ENCODE peak calls at places on chromosomes 11 and 22, in four cellular contexts. P, Q, W and T are unnamed samples.

GRCh38 chr11:12185914-12186313 is 75.5 kb downstream of the MICAL2 start:
- DNase-seq in P (no peak), Q (no peak), W (no peak), T (no peak)

GRCh38 chr11:4448995-4449394 is at the start of gene OR52K2:
- DNase-seq in P (no peak), Q (no peak), W (no peak), T (no peak)

GRCh38 chr11:19441752-19442553 is 201.2 kb upstream of the E2F8 start:
- DNase-seq in P (peak), Q (peak), W (no peak), T (peak)

GRCh38 chr11:64687641-64688533 is 35.1 kb downstream of the NRXN2 start:
- DNase-seq in P (no peak), Q (no peak), W (no peak), T (peak)

GRCh38 chr11:70263363-70263762 is 7.1 kb upstream of the PPFIA1 start:
- DNase-seq in P (no peak), Q (no peak), W (no peak), T (no peak)

GRCh38 chr11:106697058-106697457 is 321.2 kb downstream of the GUCY1A2 start:
- DNase-seq in P (no peak), Q (no peak), W (no peak), T (no peak)

GRCh38 chr22:48104786-48105185 is 1342.3 kb downstream of the TBC1D22A start:
- DNase-seq in P (no peak), Q (no peak), W (no peak), T (no peak)

GRCh38 chr22:32702421-32702820 is 99.1 kb upstream of the TIMP3 start:
- DNase-seq in P (no peak), Q (no peak), W (no peak), T (no peak)

GRCh38 chr11:36306888-36307287 is 10.8 kb downstream of the PRR5L start:
- DNase-seq in P (peak), Q (no peak), W (peak), T (no peak)

GRCh38 chr11:65471410-65471762 is 27.5 kb upstream of the MALAT1 start:
- DNase-seq in P (peak), Q (no peak), W (peak), T (no peak)

GRCh38 chr11:9489366-9489765 is 28.6 kb downstream of the ZNF143 start:
- DNase-seq in P (no peak), Q (no peak), W (no peak), T (no peak)

GRCh38 chr11:13009921-13010736 is 1.0 kb downstream of the RASSF10 start:
- DNase-seq in P (no peak), Q (no peak), W (no peak), T (no peak)

GRCh38 chr11:32830413-32830738 is 649 bp downstream of the PRRG4 start:
- DNase-seq in P (no peak), Q (no peak), W (peak), T (peak)

GRCh38 chr11:72759468-72759867 is 7.3 kb upstream of the ARAP1 start:
- DNase-seq in P (no peak), Q (no peak), W (no peak), T (no peak)

GRCh38 chr11:12094872-12095800 is 15.3 kb upstream of the MICAL2 start:
- DNase-seq in P (peak), Q (no peak), W (no peak), T (no peak)

GRCh38 chr22:26914786-26915185 is 257.4 kb downstream of the MIAT start:
- DNase-seq in P (no peak), Q (no peak), W (no peak), T (no peak)

GRCh38 chr11:59918987-59919589 is 19.1 kb upstream of the OOSP1 start:
- DNase-seq in P (peak), Q (no peak), W (peak), T (peak)

GRCh38 chr11:88051386-88051785 is 123.9 kb downstream of the RAB38 start:
- DNase-seq in P (no peak), Q (no peak), W (peak), T (no peak)

GRCh38 chr11:38143852-38144251 is 1545.8 kb upstream of the RAG2 start:
- DNase-seq in P (no peak), Q (no peak), W (no peak), T (no peak)

GRCh38 chr11:75582935-75583709 is 21.1 kb downstream of the SERPINH1 start:
- DNase-seq in P (peak), Q (no peak), W (no peak), T (peak)

DNA sequence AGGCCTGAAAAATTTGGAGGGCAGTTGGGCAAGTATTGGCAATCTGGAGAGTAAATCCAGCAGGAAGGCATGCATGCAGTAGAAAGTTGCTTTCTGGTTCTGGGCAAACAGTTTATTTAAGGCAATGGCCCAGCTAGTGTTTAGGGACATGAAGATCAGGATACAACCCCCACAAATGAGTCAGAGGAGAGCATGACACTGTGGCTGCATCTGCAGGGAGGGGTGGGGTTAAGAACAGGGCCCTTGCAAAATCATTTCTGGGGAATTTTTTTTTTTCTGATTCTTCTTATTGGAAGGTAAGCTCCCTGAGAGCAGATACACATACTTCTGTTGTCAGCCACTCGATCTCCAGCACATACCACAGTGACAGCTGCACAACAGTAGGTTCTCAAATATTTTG is 61.1 kb downstream of the FDX1 start:
- DNase-seq in P (peak), Q (no peak), W (no peak), T (no peak)
- TF ChIP-seq TARDBP in P (no peak), Q (no peak), W (no peak), T (no peak)

GRCh38 chr11:120785576-120785975 is 238.3 kb upstream of the TBCEL start:
- DNase-seq in P (no peak), Q (no peak), W (no peak), T (no peak)
- TF ChIP-seq FOXM1 in P (no peak), Q (no peak), W (no peak), T (no peak)

GRCh38 chr11:45259607-45260006 is 26.5 kb downstream of the SYT13 start:
- DNase-seq in P (no peak), Q (no peak), W (peak), T (no peak)
- TF ChIP-seq TARDBP in P (no peak), Q (no peak), W (no peak), T (no peak)

GRCh38 chr11:63599211-63600122 is 14.8 kb downstream of the PLAAT3 start:
- DNase-seq in P (no peak), Q (no peak), W (no peak), T (no peak)
- TF ChIP-seq FOXM1 in P (no peak), Q (no peak), W (no peak), T (no peak)

GRCh38 chr22:21796863-21797262 is 61.3 kb upstream of the YPEL1 start:
- DNase-seq in P (no peak), Q (no peak), W (no peak), T (no peak)
- TF ChIP-seq TARDBP in P (no peak), Q (no peak), W (no peak), T (no peak)

GRCh38 chr11:133843454-133843987 is 1.8 kb downstream of the SPATA19 start:
- DNase-seq in P (no peak), Q (no peak), W (no peak), T (no peak)
- TF ChIP-seq FOXM1 in P (no peak), Q (no peak), W (no peak), T (no peak)

GRCh38 chr11:30326911-30327310 is 4.0 kb downstream of the ARL14EP start:
- DNase-seq in P (no peak), Q (no peak), W (no peak), T (no peak)
- TF ChIP-seq TARDBP in P (no peak), Q (no peak), W (no peak), T (no peak)

DNA sequence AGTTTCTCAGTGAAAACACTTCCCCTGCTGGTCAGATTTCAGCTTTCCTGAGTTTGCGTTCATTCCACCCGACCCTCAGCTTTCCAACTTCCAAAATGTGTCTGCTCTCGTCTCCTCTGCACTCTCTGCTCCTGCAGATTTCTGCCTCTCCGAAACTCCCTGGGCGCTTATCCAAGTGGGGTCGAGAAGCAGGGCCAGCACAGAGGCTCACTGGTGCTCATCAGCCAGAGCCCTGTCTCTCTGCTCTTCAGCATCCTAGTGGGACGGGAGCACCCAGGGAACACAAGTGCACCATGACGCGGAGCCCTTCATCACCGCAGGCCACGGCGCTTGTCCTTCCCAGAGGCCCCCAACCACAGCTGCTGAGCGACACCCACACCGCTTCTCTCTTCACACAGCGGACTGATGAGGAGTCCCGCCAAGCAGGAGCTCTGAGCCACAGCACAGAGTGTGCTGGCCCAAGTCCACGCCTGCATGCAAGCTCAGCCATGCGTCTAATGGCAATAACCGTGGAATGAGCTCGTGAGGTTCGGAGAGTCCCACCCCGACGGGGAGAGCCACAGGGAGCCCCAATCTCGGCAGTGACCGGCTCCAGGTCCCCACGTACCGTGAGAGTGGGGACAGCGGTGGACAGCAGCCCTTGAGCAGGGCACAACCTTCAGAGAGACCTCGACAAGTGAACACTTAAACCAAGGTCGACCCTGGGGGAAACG is 27.9 kb upstream of the MOB2 start:
- DNase-seq in P (no peak), Q (no peak), W (no peak), T (no peak)
- TF ChIP-seq FOXM1 in P (no peak), Q (no peak), W (no peak), T (no peak)

GRCh38 chr11:67268036-67268683 is 1.9 kb downstream of the GRK2 start:
- DNase-seq in P (no peak), Q (peak), W (no peak), T (no peak)
- TF ChIP-seq TARDBP in P (no peak), Q (peak), W (no peak), T (no peak)